ENCODE peak calls at places on chromosomes 5 and 9, in nine cellular contexts. Y is esophagus muscularis mucosa; S is NCI-H2107; D is transverse colon; A is ascending aorta; Z is cardiac septum; W is dorsolateral prefrontal cortex; V is AG04449; E is stimulated activated CD8-positive, alpha-beta memory T cell treated with anti-CD3 and anti-CD28 coated beads, Interleukin-7, amount 100 ng/mL, for 24 hours. L is an unnamed sample.

GRCh38 chr9:70012569-70012968 is 31.1 kb upstream of the MAMDC2 start:
- DNase-seq in Z (no peak), V (no peak), D (no peak), E (no peak), A (no peak), Y (no peak), W (no peak), S (no peak), L (no peak)

GRCh38 chr9:18438300-18438925 is 35.5 kb upstream of the ADAMTSL1 start:
- DNase-seq in D (no peak), W (peak), E (no peak), S (no peak), V (no peak), A (peak), Y (no peak), Z (peak), L (peak)

GRCh38 chr9:80878556-80878955 is 810.8 kb downstream of the TLE1 start:
- DNase-seq in V (no peak), A (no peak), D (no peak), S (no peak), W (no peak), Z (no peak), E (no peak), Y (no peak), L (no peak)

GRCh38 chr9:135514342-135515082 is 6.7 kb upstream of the LCN1 start:
- DNase-seq in Y (no peak), Z (peak), D (no peak), S (no peak), W (no peak), V (no peak), A (no peak), E (no peak), L (peak)

GRCh38 chr5:43020294-43020711 is 19.8 kb downstream of the ANXA2R start:
- DNase-seq in D (no peak), S (no peak), A (no peak), V (no peak), Z (no peak), W (no peak), E (no peak), Y (no peak), L (no peak)

GRCh38 chr9:93086445-93087224 is 9.4 kb upstream of the CARD19 start:
- DNase-seq in W (no peak), Y (no peak), A (peak), D (no peak), Z (peak), S (no peak), E (no peak), V (no peak), L (no peak)

GRCh38 chr5:167987490-167988270 is 303.8 kb upstream of the WWC1 start:
- DNase-seq in E (no peak), S (no peak), Y (no peak), Z (no peak), A (no peak), V (no peak), D (no peak), W (no peak), L (no peak)

GRCh38 chr5:107765685-107766063 is 94.9 kb upstream of the EFNA5 start:
- DNase-seq in Y (no peak), V (no peak), W (no peak), Z (no peak), D (no peak), E (no peak), A (no peak), S (no peak), L (no peak)

GRCh38 chr9:9790216-9790872 is 822.5 kb downstream of the PTPRD start:
- DNase-seq in W (no peak), D (peak), S (peak), A (no peak), Z (no peak), V (no peak), Y (no peak), E (no peak), L (no peak)

GRCh38 chr5:154366353-154366752 is 79.4 kb upstream of the SAP30L start:
- DNase-seq in E (no peak), A (no peak), Z (no peak), S (no peak), Y (no peak), D (no peak), V (no peak), W (no peak), L (no peak)

GRCh38 chr5:173669483-173669882 is 53.0 kb upstream of the BOD1 start:
- DNase-seq in D (no peak), Z (no peak), Y (no peak), S (no peak), A (peak), V (no peak), W (no peak), E (no peak), L (peak)

GRCh38 chr9:87464110-87464991 is 33.3 kb upstream of the DAPK1 start:
- DNase-seq in D (no peak), Y (no peak), W (no peak), S (no peak), Z (no peak), V (no peak), E (no peak), A (no peak), L (no peak)

GRCh38 chr9:114745108-114745848 is 60.6 kb downstream of the TNFSF15 start:
- DNase-seq in A (no peak), V (no peak), S (no peak), D (no peak), Z (no peak), Y (no peak), E (no peak), W (no peak), L (no peak)

GRCh38 chr9:124217839-124218437 is 39.8 kb upstream of the NEK6 start:
- DNase-seq in Y (no peak), E (no peak), S (no peak), A (peak), W (peak), D (no peak), Z (no peak), V (no peak), L (peak)

GRCh38 chr9:36855443-36856315 is 178.4 kb downstream of the PAX5 start:
- DNase-seq in S (no peak), W (no peak), E (no peak), A (no peak), Z (no peak), D (peak), V (no peak), Y (no peak), L (no peak)

GRCh38 chr5:107979272-107979671 is 308.5 kb upstream of the EFNA5 start:
- DNase-seq in E (no peak), W (no peak), Z (no peak), S (no peak), Y (no peak), V (no peak), D (no peak), A (no peak), L (no peak)

L was measured in stomach.